ENCODE peak calls at places on chromosomes 1 and 21, in ten cellular contexts. T is posterior vena cava; Q is T-cell; D is thoracic aorta; C is stimulated activated CD8-positive, alpha-beta memory T cell treated with anti-CD3 and anti-CD28 coated beads, Interleukin-4, amount 100 ng/mL, for 24 hours; R is activated CD8-positive, alpha-beta T cell treated with anti-CD3 and anti-CD28 coated beads for 36 hours; S is amygdala; A is GM23338; J is activated T-helper 1 cell treated with Interleukin-2 at 50 U/mL for 16 hours; F is GM12864. U is an unnamed sample.

GRCh38 chr21:34952701-34953100 is 96.4 kb downstream of the RUNX1 start:
- DNase-seq in T (no peak), Q (no peak), D (no peak), C (no peak), R (no peak), S (no peak), A (peak; percentile 12), J (no peak), F (no peak), U (no peak)

GRCh38 chr1:144551543-144552424 is 40.9 kb upstream of the PPIAL4F start:
- DNase-seq in T (peak; percentile 88), Q (peak; percentile 57), D (peak; percentile 35), C (peak; percentile 59), R (peak; percentile 88), S (peak; percentile 94), A (peak; percentile 95), J (peak; percentile 60), F (peak; percentile 81), U (peak; percentile 94)

GRCh38 chr1:28208818-28209441 is 23.9 kb downstream of the DNAJC8 start:
- DNase-seq in T (no peak), Q (peak; percentile 61), D (no peak), C (peak; percentile 41), R (peak; percentile 82), S (peak; percentile 57), A (peak; percentile 76), J (no peak), F (peak; percentile 60), U (peak; percentile 74)

GRCh38 chr21:36698160-36699025 is 522 bp upstream of the SIM2 start:
- DNase-seq in T (no peak), Q (no peak), D (no peak), C (no peak), R (no peak), S (no peak), A (peak; percentile 71), J (no peak), F (no peak), U (no peak)

GRCh38 chr1:173860065-173860464 is 7.7 kb downstream of the GAS5 start:
- DNase-seq in T (no peak), Q (no peak), D (no peak), C (no peak), R (no peak), S (no peak), A (no peak), J (no peak), F (no peak), U (no peak)

GRCh38 chr1:12553963-12554362 is 64.0 kb downstream of the DHRS3 start:
- DNase-seq in T (peak; percentile 44), Q (no peak), D (no peak), C (no peak), R (no peak), S (no peak), A (no peak), J (no peak), F (no peak), U (no peak)

GRCh38 chr1:194176212-194176611 is 989.8 kb upstream of the B3GALT2 start:
- DNase-seq in T (no peak), Q (no peak), D (no peak), C (no peak), R (no peak), S (no peak), A (peak; percentile 74), J (no peak), F (no peak), U (no peak)

GRCh38 chr21:15062566-15062965 is 2.2 kb downstream of the NRIP1 start:
- DNase-seq in T (no peak), Q (no peak), D (no peak), C (no peak), R (no peak), S (no peak), A (no peak), J (no peak), F (no peak), U (no peak)

GRCh38 chr1:20700636-20701215 is 17.1 kb downstream of the KIF17 start:
- DNase-seq in T (no peak), Q (no peak), D (no peak), C (no peak), R (no peak), S (no peak), A (no peak), J (no peak), F (no peak), U (no peak)

GRCh38 chr1:87814573-87814972 is 485.9 kb downstream of the LMO4 start:
- DNase-seq in T (no peak), Q (no peak), D (no peak), C (no peak), R (no peak), S (no peak), A (no peak), J (no peak), F (no peak), U (no peak)

GRCh38 chr1:231679109-231679508 is 52.5 kb downstream of the DISC1 start:
- DNase-seq in T (no peak), Q (no peak), D (no peak), C (no peak), R (no peak), S (no peak), A (peak; percentile 12), J (no peak), F (no peak), U (no peak)

GRCh38 chr1:223774133-223774811 is 61.9 kb downstream of the CAPN2 start:
- DNase-seq in T (no peak), Q (no peak), D (no peak), C (no peak), R (no peak), S (no peak), A (no peak), J (no peak), F (no peak), U (no peak)

GRCh38 chr1:9280015-9280860 is 12.5 kb upstream of the SPSB1 start:
- DNase-seq in T (peak; percentile 91), Q (no peak), D (peak; percentile 57), C (peak; percentile 57), R (peak; percentile 85), S (no peak), A (peak; percentile 43), J (no peak), F (no peak), U (no peak)

GRCh38 chr1:229553621-229554120 is 4.8 kb downstream of the ABCB10 start:
- DNase-seq in T (no peak), Q (no peak), D (no peak), C (no peak), R (no peak), S (no peak), A (no peak), J (no peak), F (no peak), U (no peak)

GRCh38 chr21:35663856-35664606 is 396.3 kb downstream of the SETD4 start:
- DNase-seq in T (no peak), Q (no peak), D (no peak), C (no peak), R (no peak), S (no peak), A (no peak), J (no peak), F (no peak), U (no peak)

GRCh38 chr1:229258851-229259110 is 12.1 kb upstream of the RAB4A start:
- DNase-seq in T (no peak), Q (no peak), D (no peak), C (no peak), R (no peak), S (no peak), A (peak; percentile 64), J (no peak), F (no peak), U (no peak)

GRCh38 chr1:24968941-24969585 is 39.0 kb upstream of the RUNX3 start:
- DNase-seq in T (peak; percentile 42), Q (no peak), D (no peak), C (no peak), R (peak; percentile 54), S (no peak), A (no peak), J (no peak), F (no peak), U (no peak)

GRCh38 chr1:231162300-231162969 is 577 bp downstream of the TRIM67 start:
- DNase-seq in T (no peak), Q (peak; percentile 6), D (no peak), C (no peak), R (peak; percentile 45), S (no peak), A (peak; percentile 71), J (no peak), F (no peak), U (no peak)

U was measured in hypothalamus.